ENCODE peak calls at places on chromosomes 5 and 9, in ten cellular contexts. M is GM13977, E is IMR-90, U is MM.1S, P is Calu3, R is nephron progenitor cell, Y is progenitor cell of endocrine pancreas, J is lower lobe of right lung, T is endothelial cell, I is lung. H is an unnamed sample.

GRCh38 chr5:135031146-135031812 is 2.7 kb downstream of the PITX1 start:
- DNase-seq in M (no peak), R (peak), U (peak), J (peak), I (no peak), T (no peak), E (peak), Y (no peak), P (peak), H (no peak)

GRCh38 chr9:95509851-95510529 is 6.8 kb downstream of the PTCH1 start:
- DNase-seq in Y (no peak), T (peak), M (no peak), R (peak), I (no peak), U (peak), P (no peak), E (no peak), J (no peak), H (no peak)

GRCh38 chr5:95380103-95380628 is 11.0 kb upstream of the FAM81B start:
- DNase-seq in J (no peak), M (no peak), Y (no peak), E (no peak), I (no peak), T (no peak), R (no peak), U (peak), P (no peak), H (no peak)

GRCh38 chr9:96071245-96072124 is 196.0 kb downstream of the ERCC6L2 start:
- DNase-seq in M (peak), I (no peak), Y (no peak), U (no peak), T (peak), J (no peak), R (no peak), P (peak), E (peak), H (no peak)

GRCh38 chr9:136707849-136708517 is 4.4 kb upstream of the DIPK1B start:
- DNase-seq in E (no peak), I (no peak), T (no peak), J (no peak), R (no peak), U (no peak), P (no peak), M (no peak), Y (no peak), H (no peak)

GRCh38 chr5:131392461-131393095 is 128.7 kb downstream of the CDC42SE2 start:
- DNase-seq in U (no peak), M (no peak), E (no peak), I (no peak), T (no peak), J (no peak), R (no peak), P (no peak), Y (no peak), H (no peak)

GRCh38 chr5:74519161-74519571 is 121.4 kb downstream of the ENC1 start:
- DNase-seq in Y (no peak), M (no peak), J (no peak), E (no peak), R (no peak), U (no peak), T (no peak), I (no peak), P (peak), H (no peak)

GRCh38 chr9:6428940-6429889 is 16.2 kb downstream of the UHRF2 start:
- DNase-seq in M (no peak), E (no peak), R (no peak), T (no peak), U (peak), J (no peak), I (no peak), P (no peak), Y (no peak), H (peak)

GRCh38 chr9:96484521-96484931 is 34.6 kb downstream of the HABP4 start:
- DNase-seq in T (no peak), R (no peak), J (no peak), M (peak), Y (no peak), U (peak), E (no peak), I (no peak), P (no peak), H (no peak)

GRCh38 chr5:58944221-58944620 is 361.3 kb downstream of the RAB3C start:
- DNase-seq in P (no peak), R (no peak), J (no peak), I (no peak), T (no peak), E (peak), M (no peak), U (no peak), Y (no peak), H (no peak)

GRCh38 chr9:73153793-73154227 is 2.1 kb downstream of the ANXA1 start:
- DNase-seq in R (no peak), P (peak), J (no peak), M (no peak), I (no peak), E (peak), Y (no peak), T (no peak), U (no peak), H (no peak)

GRCh38 chr5:92991681-92992472 is 589.1 kb downstream of the NR2F1-AS1 start:
- DNase-seq in E (peak), R (no peak), I (no peak), T (no peak), U (no peak), P (no peak), M (no peak), Y (no peak), J (no peak), H (no peak)

GRCh38 chr5:68080282-68081050 is 135.1 kb upstream of the PIK3R1 start:
- DNase-seq in R (no peak), I (no peak), J (no peak), M (no peak), Y (no peak), P (no peak), T (no peak), E (no peak), U (no peak), H (no peak)

GRCh38 chr9:111916234-111916645 is 19.6 kb downstream of the UGCG start:
- DNase-seq in I (no peak), P (no peak), J (no peak), R (no peak), Y (no peak), E (no peak), U (no peak), M (peak), T (no peak), H (no peak)

GRCh38 chr5:72440207-72440638 is 67.0 kb downstream of the ZNF366 start:
- DNase-seq in R (no peak), P (no peak), E (no peak), T (no peak), M (no peak), U (no peak), J (no peak), I (no peak), Y (no peak), H (no peak)

GRCh38 chr9:126523621-126524111 is 90.1 kb upstream of the LMX1B start:
- DNase-seq in Y (no peak), P (no peak), I (no peak), M (no peak), U (no peak), R (no peak), T (no peak), J (peak), E (no peak), H (no peak)

GRCh38 chr5:153896701-153897100 is 142.0 kb downstream of the FAM114A2 start:
- DNase-seq in I (no peak), J (no peak), E (peak), T (no peak), P (no peak), Y (no peak), U (peak), M (peak), R (no peak), H (no peak)

GRCh38 chr5:160118349-160119141 is 705 bp downstream of the PWWP2A start:
- DNase-seq in P (peak), I (peak), R (no peak), T (no peak), U (peak), J (peak), Y (peak), E (no peak), M (peak), H (peak)

GRCh38 chr9:129289883-129290282 is 111.8 kb upstream of the IER5L start:
- DNase-seq in I (no peak), M (no peak), P (no peak), T (no peak), Y (no peak), R (no peak), E (no peak), J (peak), U (no peak), H (peak)

GRCh38 chr5:50663636-50664035 is 2.8 kb upstream of the PARP8 start:
- DNase-seq in I (peak), J (peak), R (no peak), M (no peak), T (no peak), U (no peak), Y (no peak), E (no peak), P (no peak), H (no peak)

GRCh38 chr5:150486402-150487198 is 21.3 kb upstream of the NDST1 start:
- DNase-seq in Y (peak), M (peak), J (peak), R (peak), T (peak), U (peak), E (peak), P (peak), I (peak), H (peak)

GRCh38 chr5:119291056-119291455 is 64.8 kb upstream of the TNFAIP8 start:
- DNase-seq in T (no peak), E (no peak), Y (no peak), R (no peak), I (no peak), U (no peak), M (no peak), P (no peak), J (no peak), H (no peak)

GRCh38 chr5:4540375-4541173 is 599.6 kb upstream of the ADAMTS16 start:
- DNase-seq in J (no peak), U (no peak), T (no peak), M (no peak), Y (no peak), R (no peak), I (no peak), P (no peak), E (no peak), H (no peak)

GRCh38 chr5:89338935-89339334 is 456.0 kb upstream of the MEF2C start:
- DNase-seq in M (no peak), E (peak), I (no peak), P (no peak), R (no peak), T (no peak), Y (no peak), J (no peak), U (no peak), H (no peak)

GRCh38 chr5:160312960-160313734 is 783 bp upstream of the CCNJL start:
- DNase-seq in M (peak), Y (no peak), E (no peak), P (no peak), U (no peak), R (no peak), J (no peak), T (no peak), I (no peak), H (no peak)

GRCh38 chr9:130266236-130267098 is 907 bp downstream of the HMCN2 start:
- DNase-seq in R (no peak), M (no peak), E (no peak), U (no peak), Y (no peak), P (no peak), I (no peak), J (no peak), T (no peak), H (no peak)

GRCh38 chr5:43227655-43228054 is 35.6 kb downstream of the NIM1K start:
- DNase-seq in T (no peak), U (no peak), P (no peak), M (no peak), E (peak), Y (no peak), J (no peak), R (no peak), I (no peak), H (no peak)

GRCh38 chr9:82418334-82418733 is 429.8 kb downstream of the SPATA31D1 start:
- DNase-seq in P (no peak), M (no peak), J (no peak), Y (no peak), R (no peak), T (no peak), U (no peak), I (no peak), E (no peak), H (no peak)

GRCh38 chr5:67375606-67376005 is 179.0 kb upstream of the CD180 start:
- DNase-seq in M (no peak), P (peak), T (no peak), J (no peak), Y (no peak), I (no peak), E (no peak), U (no peak), R (no peak), H (no peak)

GRCh38 chr9:25703826-25704357 is 25.6 kb upstream of the TUSC1 start:
- DNase-seq in P (no peak), M (no peak), Y (no peak), R (no peak), U (no peak), E (peak), I (no peak), T (no peak), J (no peak), H (no peak)

GRCh38 chr9:95048225-95049087 is 269.1 kb downstream of the FANCC start:
- DNase-seq in T (peak), J (peak), U (peak), I (peak), M (peak), E (no peak), R (peak), Y (peak), P (peak), H (peak)

GRCh38 chr9:120235081-120235480 is 344.9 kb downstream of the CDK5RAP2 start:
- DNase-seq in J (no peak), U (no peak), R (no peak), Y (no peak), M (no peak), P (no peak), T (no peak), E (no peak), I (no peak), H (no peak)
- TF ChIP-seq CTCF in J (no peak), U (no peak), R (no peak), Y (no peak), M (no peak), P (no peak), T (no peak), E (no peak), I (no peak), H (no peak)

GRCh38 chr5:116037236-116037822 is 5.1 kb downstream of the ARL14EPL start:
- DNase-seq in T (no peak), P (no peak), Y (no peak), J (no peak), M (no peak), R (no peak), E (no peak), I (no peak), U (no peak), H (no peak)

GRCh38 chr5:116032991-116033390 is 719 bp downstream of the ARL14EPL start:
- DNase-seq in J (no peak), P (no peak), T (no peak), E (no peak), Y (no peak), U (peak), I (no peak), M (no peak), R (no peak), H (no peak)

GRCh38 chr5:116035123-116035522 is 2.9 kb downstream of the ARL14EPL start:
- DNase-seq in T (no peak), M (no peak), U (no peak), E (no peak), I (no peak), Y (no peak), R (no peak), P (no peak), J (no peak), H (no peak)

GRCh38 chr5:116032094-116032517 is at the start of gene ARL14EPL:
- DNase-seq in U (no peak), I (peak), J (peak), P (peak), R (no peak), E (peak), M (peak), Y (no peak), T (no peak), H (no peak)
- TF ChIP-seq CTCF in U (no peak), I (no peak), J (peak), P (no peak), R (peak), E (peak), M (peak), Y (peak), T (no peak), H (no peak)

GRCh38 chr5:143645356-143645755 is 166.6 kb upstream of the HMHB1 start:
- DNase-seq in M (no peak), T (no peak), Y (no peak), U (no peak), R (no peak), I (no peak), E (no peak), J (no peak), P (no peak), H (no peak)

GRCh38 chr5:143641957-143642356 is 170.0 kb upstream of the HMHB1 start:
- DNase-seq in P (no peak), I (no peak), M (no peak), T (no peak), E (no peak), J (no peak), R (no peak), U (no peak), Y (no peak), H (no peak)

GRCh38 chr5:143644751-143645150 is 167.2 kb upstream of the HMHB1 start:
- DNase-seq in T (no peak), E (no peak), M (no peak), P (no peak), I (no peak), U (no peak), J (no peak), Y (no peak), R (no peak), H (no peak)

GRCh38 chr5:143641549-143641955 is 170.4 kb upstream of the HMHB1 start:
- DNase-seq in Y (no peak), I (no peak), J (no peak), R (peak), U (peak), E (peak), P (no peak), M (peak), T (no peak), H (no peak)

DNA sequence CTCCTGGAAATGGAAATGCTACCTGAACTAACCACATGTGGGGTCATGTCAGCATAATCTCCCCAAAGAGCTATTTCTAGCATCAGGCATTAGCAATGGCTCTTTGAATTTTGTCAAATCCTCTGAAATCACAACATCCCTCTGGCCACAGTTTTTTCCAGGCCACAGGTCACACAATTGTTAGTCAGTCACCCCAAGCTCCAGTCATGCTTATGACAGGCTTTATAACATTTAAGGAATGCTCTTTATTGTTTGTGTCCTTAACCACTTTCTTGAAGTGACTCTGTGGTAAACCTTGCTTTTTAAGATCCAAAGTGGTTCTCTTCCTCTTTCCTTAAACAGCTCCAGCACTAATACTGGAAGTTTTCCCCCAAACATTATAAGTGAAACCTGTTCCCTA is 169.2 kb upstream of the HMHB1 start:
- DNase-seq in R (no peak), J (no peak), E (peak), P (no peak), T (no peak), I (no peak), Y (no peak), U (no peak), M (no peak), H (no peak)
- TF ChIP-seq CTCF in R (no peak), J (no peak), E (no peak), P (no peak), T (no peak), I (no peak), Y (no peak), U (no peak), M (no peak), H (no peak)

DNA sequence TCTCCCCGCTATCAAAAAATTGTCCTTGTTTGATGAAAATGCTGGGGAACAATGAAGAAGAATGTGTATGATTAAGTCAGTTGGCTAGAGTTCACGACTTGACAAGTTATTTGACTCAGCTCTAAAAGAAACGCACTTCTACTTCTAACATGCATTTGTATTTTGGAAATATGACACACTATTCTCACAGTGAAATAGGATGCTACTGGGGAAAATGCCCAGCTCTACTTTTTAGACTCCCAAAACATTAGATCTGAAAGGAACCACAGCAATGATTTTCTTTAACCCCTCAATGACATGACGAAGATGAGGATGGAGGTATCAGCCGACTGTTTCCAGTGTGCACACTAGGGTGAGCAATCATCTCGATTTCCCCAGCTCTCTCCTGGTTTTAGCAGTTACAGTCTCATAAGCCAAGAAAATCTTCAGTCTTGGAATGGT is 83.6 kb upstream of the PCSK1 start:
- DNase-seq in P (no peak), J (no peak), R (no peak), T (no peak), M (no peak), E (peak), U (no peak), I (no peak), Y (no peak), H (no peak)
- TF ChIP-seq CTCF in P (no peak), J (no peak), R (no peak), T (no peak), M (no peak), E (peak), U (no peak), I (no peak), Y (no peak), H (no peak)

GRCh38 chr5:84450617-84451414 is 66.1 kb upstream of the EDIL3 start:
- DNase-seq in R (no peak), Y (no peak), J (no peak), M (no peak), P (no peak), I (no peak), T (no peak), U (peak), E (peak), H (no peak)
- TF ChIP-seq CTCF in R (peak), Y (peak), J (peak), M (no peak), P (no peak), I (no peak), T (peak), U (peak), E (peak), H (no peak)

H was measured in natural killer cell.